ENCODE peak calls at places on chromosomes 11 and 22, in four cellular contexts. One of them, this sample, is unnamed.

GRCh38 chr22:22927196-22927887 is 39.7 kb downstream of the IGLL5 start:
- DNase-seq in tibial nerve: no peak
- DNase-seq in tibial artery: no peak
- DNase-seq in uterus: no peak
- DNase-seq in this sample: no peak

GRCh38 chr22:48567213-48567975 is 1260.3 kb downstream of the BRD1 start:
- DNase-seq in tibial nerve: no peak
- DNase-seq in tibial artery: no peak
- DNase-seq in uterus: no peak
- DNase-seq in this sample: no peak

GRCh38 chr22:30253205-30253852 is 6.8 kb upstream of the LIF start:
- DNase-seq in tibial nerve: peak; percentile 52
- DNase-seq in tibial artery: peak; percentile 53
- DNase-seq in uterus: peak; percentile 56
- DNase-seq in this sample: peak; percentile 78

GRCh38 chr22:20153945-20154344 is 3.1 kb upstream of the CCDC188 start:
- DNase-seq in tibial nerve: no peak
- DNase-seq in tibial artery: no peak
- DNase-seq in uterus: no peak
- DNase-seq in this sample: no peak

GRCh38 chr11:1820463-1821325 is 14.1 kb upstream of the SYT8 start:
- DNase-seq in tibial nerve: no peak
- DNase-seq in tibial artery: no peak
- DNase-seq in uterus: no peak
- DNase-seq in this sample: no peak

GRCh38 chr11:95095858-95096587 is 6.4 kb downstream of the ENDOD1 start:
- DNase-seq in tibial nerve: no peak
- DNase-seq in tibial artery: no peak
- DNase-seq in uterus: no peak
- DNase-seq in this sample: no peak

GRCh38 chr11:59069082-59069481 is 17.0 kb upstream of the GLYATL1B start:
- DNase-seq in tibial nerve: no peak
- DNase-seq in tibial artery: no peak
- DNase-seq in uterus: no peak
- DNase-seq in this sample: no peak

GRCh38 chr22:23722724-23723123 is 28.2 kb downstream of the ZNF70 start:
- DNase-seq in tibial nerve: no peak
- DNase-seq in tibial artery: no peak
- DNase-seq in uterus: no peak
- DNase-seq in this sample: no peak

GRCh38 chr11:130156108-130157022 is 3.2 kb upstream of the ST14 start:
- DNase-seq in tibial nerve: no peak
- DNase-seq in tibial artery: no peak
- DNase-seq in uterus: no peak
- DNase-seq in this sample: no peak

GRCh38 chr11:78314753-78315152 is 102.9 kb downstream of the GAB2 start:
- DNase-seq in tibial nerve: no peak
- DNase-seq in tibial artery: no peak
- DNase-seq in uterus: no peak
- DNase-seq in this sample: no peak

GRCh38 chr22:48135641-48136040 is 1373.2 kb downstream of the TBC1D22A start:
- DNase-seq in tibial nerve: no peak
- DNase-seq in tibial artery: no peak
- DNase-seq in uterus: no peak
- DNase-seq in this sample: no peak

GRCh38 chr11:2886191-2886894 is 768 bp upstream of the CDKN1C start:
- DNase-seq in tibial nerve: no peak
- DNase-seq in tibial artery: no peak
- DNase-seq in uterus: peak; percentile 74
- DNase-seq in this sample: peak; percentile 41

GRCh38 chr22:48511781-48512327 is 1315.8 kb downstream of the BRD1 start:
- DNase-seq in tibial nerve: no peak
- DNase-seq in tibial artery: no peak
- DNase-seq in uterus: no peak
- DNase-seq in this sample: no peak

GRCh38 chr22:37930270-37930951 is 23.0 kb downstream of the C22orf23 start:
- DNase-seq in tibial nerve: peak; percentile 30
- DNase-seq in tibial artery: no peak
- DNase-seq in uterus: no peak
- DNase-seq in this sample: no peak
- H3K4me3 ChIP-seq in tibial nerve: no peak overlapping the region
- H3K4me3 ChIP-seq in tibial artery: no peak overlapping the region
- H3K4me3 ChIP-seq in uterus: no peak overlapping the region
- H3K4me3 ChIP-seq in this sample: no peak overlapping the region

DNA sequence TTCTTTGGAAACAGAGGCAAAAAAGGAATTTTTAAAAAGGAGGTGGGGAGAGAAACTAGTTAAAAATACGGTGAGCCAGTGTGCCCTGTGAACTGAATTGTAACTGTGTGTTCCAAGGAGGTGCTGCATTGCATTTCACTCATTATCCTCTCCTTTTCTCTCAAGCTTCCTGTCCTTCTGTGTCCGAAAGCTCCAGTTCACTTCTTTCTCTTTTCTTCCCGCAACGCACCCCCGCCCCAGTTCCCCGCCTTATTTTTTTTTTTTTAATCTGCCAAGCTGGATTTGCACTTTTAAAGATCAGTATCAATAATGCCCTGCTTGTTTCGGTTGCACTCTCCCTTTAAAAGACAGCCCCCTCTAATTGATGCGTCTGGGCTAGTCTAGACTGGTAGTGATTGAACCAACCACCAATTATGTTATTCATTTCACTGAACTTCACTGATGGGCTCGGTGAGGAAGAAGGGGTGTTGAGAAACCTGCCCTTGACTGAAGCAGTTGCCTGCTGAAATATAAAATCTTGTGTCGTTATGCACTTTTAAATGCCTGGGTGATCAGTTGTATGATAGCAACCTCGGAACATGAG is 18.5 kb downstream of the BLID start:
- DNase-seq in tibial nerve: peak; percentile 27
- DNase-seq in tibial artery: no peak
- DNase-seq in uterus: no peak
- DNase-seq in this sample: no peak
- H3K27ac ChIP-seq in tibial nerve: peak overlapping the region; percentile 97
- H3K27ac ChIP-seq in tibial artery: peak overlapping the region; percentile 91
- H3K27ac ChIP-seq in uterus: peak overlapping the region; percentile 95
- H3K27ac ChIP-seq in this sample: peak overlapping the region; percentile 89

DNA sequence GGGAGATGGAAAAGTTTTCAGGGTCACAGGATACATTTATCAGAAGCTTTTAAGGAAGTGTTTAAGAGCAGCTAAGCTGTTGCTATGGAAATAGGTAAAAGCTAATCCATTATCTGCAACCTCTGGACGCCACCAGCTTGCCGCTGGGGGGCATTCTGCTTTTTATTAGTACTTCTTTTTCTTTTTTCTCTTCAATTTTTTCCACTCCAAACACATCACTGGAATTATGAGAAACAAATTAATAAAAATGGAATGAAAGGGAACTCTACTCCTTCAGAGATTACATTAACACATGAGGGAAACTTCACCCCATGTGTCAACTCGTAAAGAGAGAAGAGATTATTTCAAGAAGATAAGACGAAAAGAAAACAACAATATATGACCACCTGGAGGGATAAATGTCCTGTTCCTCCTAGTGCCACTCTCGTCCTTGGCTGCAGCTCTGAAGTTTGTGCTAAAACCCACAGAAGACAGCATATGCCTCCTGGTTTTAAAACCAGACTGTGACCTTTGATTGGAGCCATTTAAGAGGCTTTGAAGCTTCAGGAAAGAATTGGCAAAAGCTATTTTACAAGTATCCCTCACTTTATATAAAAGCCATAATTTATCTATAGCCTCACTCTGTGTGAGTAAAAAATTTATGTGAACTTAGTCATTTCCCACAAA is 972.8 kb downstream of the OPCML start:
- DNase-seq in tibial nerve: no peak
- DNase-seq in tibial artery: no peak
- DNase-seq in uterus: no peak
- DNase-seq in this sample: no peak
- TF ChIP-seq CTCF in tibial nerve: no peak
- TF ChIP-seq CTCF in tibial artery: no peak
- TF ChIP-seq CTCF in uterus: no peak
- TF ChIP-seq CTCF in this sample: no peak

DNA sequence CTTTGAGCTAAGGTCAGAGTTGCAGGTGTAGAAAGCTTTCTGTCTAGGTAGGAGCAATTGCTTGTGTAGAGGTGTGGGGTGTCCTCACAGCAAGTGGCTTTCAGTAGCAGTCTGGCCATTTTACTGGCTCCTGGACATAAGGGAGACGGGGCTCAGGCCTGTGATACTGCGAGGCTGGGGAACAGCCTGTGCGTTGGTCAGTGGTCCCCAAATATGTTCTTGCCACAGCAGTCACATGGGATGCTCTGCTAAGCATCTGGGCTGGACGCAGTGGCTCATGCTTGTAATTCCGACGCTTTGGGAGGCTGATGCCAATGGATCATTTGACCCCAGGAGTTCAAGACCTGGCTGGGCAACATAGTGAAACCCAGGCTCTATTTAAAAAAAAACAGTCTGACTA is 1.9 kb downstream of the MCM5 start:
- DNase-seq in tibial nerve: no peak
- DNase-seq in tibial artery: no peak
- DNase-seq in uterus: no peak
- DNase-seq in this sample: no peak
- H3K4me3 ChIP-seq in tibial nerve: no peak overlapping the region
- H3K4me3 ChIP-seq in tibial artery: no peak overlapping the region
- H3K4me3 ChIP-seq in uterus: no peak overlapping the region
- H3K4me3 ChIP-seq in this sample: no peak overlapping the region

GRCh38 chr11:66101055-66101454 is 31.0 kb downstream of the PACS1 start:
- DNase-seq in tibial nerve: no peak
- DNase-seq in tibial artery: no peak
- DNase-seq in uterus: no peak
- DNase-seq in this sample: no peak
- H3K27ac ChIP-seq in tibial nerve: no peak overlapping the region
- H3K27ac ChIP-seq in tibial artery: no peak overlapping the region
- H3K27ac ChIP-seq in uterus: no peak overlapping the region
- H3K27ac ChIP-seq in this sample: peak overlapping the region; percentile 40

DNA sequence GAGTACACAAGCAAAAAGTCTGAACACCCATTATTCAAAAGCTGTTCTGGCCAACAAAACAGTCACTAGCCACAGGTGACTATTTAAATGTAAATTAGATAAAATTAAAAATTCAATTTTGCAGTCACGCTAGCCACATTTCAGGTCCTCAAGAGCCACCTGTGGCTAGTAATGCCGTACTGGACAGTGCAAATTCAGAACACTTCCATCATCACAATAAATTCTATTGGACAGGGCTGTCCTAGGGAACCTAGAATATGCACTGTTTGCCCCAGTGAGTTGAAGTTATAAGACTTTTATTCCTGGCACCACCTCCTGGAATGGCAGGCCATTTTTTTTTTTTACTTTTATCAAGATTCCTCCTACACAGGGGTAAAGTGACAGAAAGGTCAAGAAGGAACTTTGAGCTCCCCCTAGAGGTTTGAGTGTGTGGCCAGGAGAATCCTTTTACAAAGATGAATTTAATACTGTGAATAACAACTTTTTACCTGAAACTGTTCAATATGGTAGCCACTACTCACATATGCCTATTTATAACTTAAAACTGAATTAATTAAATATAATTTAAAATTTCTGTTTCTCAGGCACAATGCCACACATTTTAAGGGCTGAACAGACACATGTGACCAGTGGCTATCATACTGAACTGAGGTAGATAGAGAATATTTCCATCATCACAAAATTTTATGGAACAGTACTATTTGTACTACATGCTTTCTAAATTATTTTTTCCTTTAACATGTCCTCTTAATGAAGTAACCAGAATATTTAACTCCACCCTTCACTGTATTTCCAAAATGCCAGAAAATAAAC is 6.5 kb downstream of the MSANTD2 start:
- DNase-seq in tibial nerve: no peak
- DNase-seq in tibial artery: no peak
- DNase-seq in uterus: no peak
- DNase-seq in this sample: no peak
- TF ChIP-seq CTCF in tibial nerve: peak; percentile 37
- TF ChIP-seq CTCF in tibial artery: peak; percentile 58
- TF ChIP-seq CTCF in uterus: no peak
- TF ChIP-seq CTCF in this sample: peak; percentile 71

DNA sequence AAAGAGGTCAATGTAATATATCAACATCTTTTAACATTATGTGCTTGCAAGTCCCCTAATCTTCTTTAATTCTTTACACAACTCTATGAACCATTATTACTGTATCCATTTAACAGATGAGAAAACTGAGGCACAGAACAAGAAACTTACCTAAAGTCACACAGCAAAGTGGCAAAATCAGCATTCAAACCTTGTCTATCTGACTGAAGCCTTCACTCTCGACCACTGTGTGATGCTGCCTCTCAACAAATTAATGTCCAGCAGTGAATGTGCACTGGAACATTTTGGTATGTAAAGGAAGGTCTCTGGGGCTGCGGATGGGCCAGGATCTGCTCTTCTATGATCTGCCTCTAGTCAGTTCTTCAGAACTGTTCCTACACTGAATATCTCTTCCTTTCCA is 42.1 kb downstream of the PRCP start:
- DNase-seq in tibial nerve: no peak
- DNase-seq in tibial artery: no peak
- DNase-seq in uterus: no peak
- DNase-seq in this sample: no peak
- H3K4me3 ChIP-seq in tibial nerve: no peak overlapping the region
- H3K4me3 ChIP-seq in tibial artery: no peak overlapping the region
- H3K4me3 ChIP-seq in uterus: no peak overlapping the region
- H3K4me3 ChIP-seq in this sample: no peak overlapping the region

GRCh38 chr11:119117004-119117706 is 4.2 kb upstream of the HINFP start:
- DNase-seq in tibial nerve: no peak
- DNase-seq in tibial artery: no peak
- DNase-seq in uterus: no peak
- DNase-seq in this sample: no peak
- H3K27ac ChIP-seq in tibial nerve: no peak overlapping the region
- H3K27ac ChIP-seq in tibial artery: no peak overlapping the region
- H3K27ac ChIP-seq in uterus: no peak overlapping the region
- H3K27ac ChIP-seq in this sample: no peak overlapping the region

This sample was measured in left ventricle myocardium inferior.